ENCODE peak calls at places on chromosomes 13 and 19, in six cellular contexts. H, P, K, W, X and D are unnamed samples.

GRCh38 chr19:19460258-19460731 is 54.8 kb downstream of the GATAD2A start:
- DNase-seq in P (no peak), W (no peak), K (no peak), H (no peak), X (no peak), D (no peak)

GRCh38 chr13:100630564-100630963 is 42.0 kb upstream of the GGACT start:
- DNase-seq in W (no peak), P (no peak), X (no peak), K (peak; percentile 78), H (no peak), D (no peak)

GRCh38 chr13:25901460-25902376 is 150.1 kb downstream of the SHISA2 start:
- DNase-seq in K (no peak), H (no peak), W (no peak), X (no peak), P (no peak), D (no peak)

GRCh38 chr19:4208385-4209094 is 20.8 kb upstream of the EBI3 start:
- DNase-seq in P (no peak), X (no peak), K (peak; percentile 54), H (no peak), W (no peak), D (no peak)

GRCh38 chr19:6528544-6529121 is 2.2 kb upstream of the TNFSF9 start:
- DNase-seq in X (peak; percentile 81), W (no peak), H (peak; percentile 80), P (peak; percentile 84), K (no peak), D (peak; percentile 80)

GRCh38 chr13:109712187-109712601 is 74.2 kb downstream of the IRS2 start:
- DNase-seq in P (no peak), X (no peak), H (no peak), W (no peak), K (peak; percentile 45), D (no peak)

GRCh38 chr19:18514800-18515682 is 6.8 kb downstream of the ELL start:
- DNase-seq in X (no peak), H (no peak), P (peak; percentile 70), W (no peak), K (no peak), D (peak; percentile 86)

GRCh38 chr13:76647550-76647949 is 238.7 kb downstream of the KCTD12 start:
- DNase-seq in W (no peak), K (no peak), P (no peak), H (no peak), X (no peak), D (no peak)

GRCh38 chr19:55146078-55146647 is 2.8 kb downstream of the TNNT1 start:
- DNase-seq in P (no peak), H (no peak), W (no peak), K (peak; percentile 75), X (no peak), D (no peak)

GRCh38 chr19:1046117-1046626 is 6.3 kb downstream of the ABCA7 start:
- DNase-seq in P (no peak), W (no peak), K (no peak), H (no peak), X (no peak), D (peak; percentile 76)

GRCh38 chr13:56424246-56424645 is 716.5 kb upstream of the PRR20A start:
- DNase-seq in P (no peak), K (no peak), W (no peak), X (no peak), H (no peak), D (no peak)

GRCh38 chr19:48969276-48970138 is 4.4 kb downstream of the FTL start:
- DNase-seq in P (no peak), X (no peak), H (no peak), W (no peak), K (no peak), D (no peak)

GRCh38 chr19:18000981-18001836 is 6.8 kb upstream of the ARRDC2 start:
- DNase-seq in H (peak; percentile 99), P (peak; percentile 94), K (peak; percentile 69), X (peak; percentile 92), W (no peak), D (peak; percentile 94)

GRCh38 chr13:48263196-48263595 is 30.2 kb downstream of the ITM2B start:
- DNase-seq in H (no peak), X (no peak), W (no peak), K (no peak), P (no peak), D (no peak)

GRCh38 chr19:677601-678380 is 1.6 kb downstream of the FSTL3 start:
- DNase-seq in W (no peak), H (no peak), P (no peak), K (no peak), X (peak; percentile 56), D (no peak)

GRCh38 chr13:45341799-45342584 is 1.0 kb upstream of the TPT1 start:
- DNase-seq in P (peak; percentile 54), H (peak; percentile 86), X (peak; percentile 74), W (no peak), K (no peak), D (no peak)

GRCh38 chr19:21128901-21129698 is 12.7 kb upstream of the ZNF431 start:
- DNase-seq in W (no peak), K (no peak), P (no peak), H (no peak), X (no peak), D (no peak)

GRCh38 chr13:113860051-113860471 is 3.8 kb downstream of the GAS6 start:
- DNase-seq in H (peak; percentile 56), X (no peak), K (no peak), P (no peak), W (no peak), D (no peak)

GRCh38 chr13:71864981-71865857 is 1.8 kb downstream of the DACH1 start:
- DNase-seq in H (no peak), X (peak; percentile 60), P (peak; percentile 58), K (peak; percentile 68), W (no peak), D (peak; percentile 48)

GRCh38 chr19:30799854-30800755 is 427.9 kb downstream of the ZNF536 start:
- DNase-seq in H (no peak), K (peak; percentile 80), W (no peak), X (no peak), P (peak; percentile 54), D (peak; percentile 42)

GRCh38 chr13:80117515-80117914 is 223.4 kb downstream of the SPRY2 start:
- DNase-seq in K (no peak), P (no peak), W (no peak), H (no peak), X (no peak), D (no peak)

GRCh38 chr13:108586826-108587225 is 42.6 kb upstream of the MYO16 start:
- DNase-seq in X (no peak), P (no peak), W (no peak), K (no peak), H (no peak), D (no peak)

GRCh38 chr19:4322942-4323665 is 15.5 kb downstream of the STAP2 start:
- DNase-seq in X (no peak), H (no peak), P (no peak), K (no peak), W (no peak), D (peak; percentile 75)

GRCh38 chr13:23979361-23980159 is 82.3 kb upstream of the C1QTNF9B start:
- DNase-seq in K (peak; percentile 81), X (peak; percentile 83), W (peak; percentile 62), P (peak; percentile 88), H (peak; percentile 85), D (peak; percentile 87)

GRCh38 chr13:30915691-30916541 is 9.8 kb downstream of the MEDAG start:
- DNase-seq in P (no peak), X (no peak), H (no peak), W (no peak), K (no peak), D (no peak)

DNA sequence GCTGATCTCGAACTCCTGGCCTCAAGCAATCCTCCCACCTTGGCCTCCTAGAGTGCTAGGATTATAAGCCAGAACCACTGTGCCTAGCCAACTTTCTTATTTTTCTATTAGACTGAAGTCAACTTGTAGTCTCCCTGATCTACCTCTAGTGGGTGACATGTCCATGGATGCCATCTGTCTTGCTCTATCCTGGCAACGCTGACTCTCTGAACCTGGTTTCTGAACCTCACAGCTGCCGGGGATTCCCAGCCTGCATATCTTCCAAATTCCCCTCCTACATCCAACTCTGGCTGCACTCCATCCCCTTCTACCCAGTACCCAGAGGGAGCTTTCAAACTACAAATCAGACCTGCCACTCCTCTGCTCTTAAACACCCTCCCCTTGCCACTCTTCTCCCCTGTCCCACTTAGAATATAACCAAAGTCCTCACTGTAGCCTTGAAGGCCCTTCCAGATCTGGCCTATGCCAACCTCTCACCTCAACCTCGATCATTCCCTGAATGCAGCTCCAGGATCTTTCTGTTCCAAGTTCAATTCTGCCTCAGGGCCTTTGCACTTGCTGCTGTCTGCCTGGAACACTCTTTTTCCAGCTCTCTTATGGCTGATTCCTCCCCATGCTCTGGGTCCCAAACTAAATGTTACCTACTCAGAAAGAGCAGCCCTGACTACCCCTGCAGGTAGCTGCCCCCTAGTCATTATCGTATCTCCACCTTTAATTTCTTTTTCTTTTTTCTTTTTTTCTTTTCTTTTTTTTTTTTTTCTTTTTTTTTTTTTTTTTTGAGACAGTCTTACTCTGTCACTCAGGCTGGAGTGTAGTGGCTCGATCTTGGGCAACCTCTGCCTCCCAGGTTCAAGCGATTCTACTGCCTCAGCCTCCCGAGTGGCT is 2.2 kb downstream of the CLIP3 start:
- DNase-seq in P (no peak), W (no peak), K (no peak), H (no peak), X (peak; percentile 1), D (no peak)
- TF ChIP-seq CTCF in P (no peak), W (peak; percentile 11), K (no peak), H (no peak), X (no peak), D (no peak)

GRCh38 chr13:19023115-19023514 is 158.5 kb downstream of the TUBA3C start:
- DNase-seq in W (no peak), H (no peak), P (no peak), X (no peak), K (no peak), D (no peak)

GRCh38 chr13:19020988-19021387 is 160.6 kb downstream of the TUBA3C start:
- DNase-seq in H (no peak), W (no peak), P (no peak), X (no peak), K (no peak), D (no peak)
- H3K9me3 ChIP-seq in H (no peaks in the 10 kb centered on the region), W (peaks cover 11% of the 10 kb centered on the region), P (no peaks in the 10 kb centered on the region), X (no peaks in the 10 kb centered on the region), K (peaks cover 52% of the 10 kb centered on the region), D (no peaks in the 10 kb centered on the region)

DNA sequence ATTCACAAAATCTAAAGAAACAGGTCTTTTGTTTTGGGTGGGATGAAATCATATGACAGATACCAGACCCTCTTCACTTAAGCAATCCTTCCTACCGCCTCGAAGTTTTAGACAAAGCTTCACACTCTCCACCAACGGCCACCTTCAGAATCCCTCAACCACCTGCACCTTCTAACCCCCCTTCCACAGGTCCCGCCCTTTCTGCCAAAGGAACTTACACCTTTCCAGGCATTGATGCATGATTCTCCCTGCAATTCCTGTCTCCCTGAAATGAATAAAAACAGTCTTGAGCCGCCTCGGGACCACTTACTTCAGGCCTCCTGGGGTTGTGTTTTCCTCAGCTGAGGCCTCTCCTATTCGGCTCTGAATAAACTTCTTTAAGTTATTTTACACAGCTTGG is 869 bp downstream of the ZNF433 start:
- DNase-seq in H (no peak), K (peak; percentile 22), P (no peak), W (no peak), X (no peak), D (no peak)
- H3K27ac ChIP-seq in H (peak overlapping the region; percentile 94), K (no peak overlapping the region), P (no peak overlapping the region), W (no peak overlapping the region), X (peak overlapping the region; percentile 93), D (peak overlapping the region; percentile 79)

DNA sequence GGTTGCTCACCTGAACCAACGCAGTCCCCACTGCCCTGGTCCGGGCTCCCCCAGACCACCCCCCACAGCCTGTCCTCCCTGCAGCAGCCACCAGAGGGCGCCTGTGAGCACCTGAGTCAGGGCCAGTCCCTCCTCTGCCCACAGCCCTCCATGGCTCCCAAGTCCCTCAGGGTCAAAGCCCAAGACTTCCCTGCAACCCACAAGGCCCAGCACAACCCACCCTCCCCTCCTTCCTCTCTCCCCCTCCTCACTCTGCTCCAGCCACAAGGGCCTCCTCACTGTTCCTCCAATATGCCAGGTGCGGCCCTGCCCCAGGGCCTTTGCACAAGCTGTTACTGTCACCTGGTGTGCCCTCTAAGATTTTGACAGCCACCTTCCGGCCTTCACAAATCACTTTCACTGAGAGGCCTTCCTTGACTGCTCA is 10.9 kb downstream of the GNA15 start:
- DNase-seq in W (no peak), X (no peak), K (peak; percentile 27), P (no peak), H (no peak), D (peak; percentile 92)
- TF ChIP-seq CTCF in W (peak; percentile 69), X (peak; percentile 50), K (peak; percentile 62), P (peak; percentile 64), H (peak; percentile 59), D (peak; percentile 86)